ENCODE peak calls at places on chromosomes 6 and 20, in four cellular contexts. M is GM12878, O is HepG2, P is K562. E is an unnamed sample.

GRCh38 chr6:25511386-25511785 is 140.6 kb upstream of the SCGN start:
- DNase-seq in P (no peak), M (no peak), O (no peak), E (no peak)

GRCh38 chr6:3410385-3411360 is 46.2 kb downstream of the SLC22A23 start:
- DNase-seq in M (no peak), P (peak; percentile 91), O (peak; percentile 95), E (peak; percentile 79)

GRCh38 chr20:42565106-42565990 is 624.4 kb downstream of the PTPRT start:
- DNase-seq in P (no peak), O (no peak), M (no peak), E (no peak)

GRCh38 chr6:15137086-15137485 is 108.8 kb upstream of the JARID2 start:
- DNase-seq in O (no peak), P (no peak), M (no peak), E (no peak)

GRCh38 chr6:26312096-26312463 is 52.9 kb upstream of the BTN3A2 start:
- DNase-seq in M (no peak), P (peak; percentile 45), O (no peak), E (no peak)

GRCh38 chr20:46695888-46696287 is 6.6 kb upstream of the TP53RK start:
- DNase-seq in P (no peak), M (no peak), O (no peak), E (no peak)

GRCh38 chr6:68724054-68724453 is 89.0 kb downstream of the ADGRB3 start:
- DNase-seq in P (peak; percentile 37), M (no peak), O (no peak), E (no peak)

GRCh38 chr20:32535316-32535952 is 49.7 kb downstream of the NOL4L start:
- DNase-seq in M (no peak), P (no peak), O (no peak), E (no peak)

GRCh38 chr6:155327326-155328073 is 13.2 kb upstream of the TFB1M start:
- DNase-seq in M (no peak), O (peak; percentile 86), P (peak; percentile 75), E (peak; percentile 47)

GRCh38 chr6:16800942-16801341 is 39.7 kb upstream of the ATXN1 start:
- DNase-seq in M (no peak), O (no peak), P (no peak), E (no peak)

GRCh38 chr6:142047934-142048592 is 84.7 kb upstream of the GJE1 start:
- DNase-seq in M (no peak), O (no peak), P (no peak), E (no peak)

GRCh38 chr20:4243071-4243470 is 227.7 kb upstream of the RNF24 start:
- DNase-seq in P (peak; percentile 49), O (no peak), M (no peak), E (no peak)

GRCh38 chr6:2149370-2150006 is 95.9 kb downstream of the GMDS start:
- DNase-seq in O (no peak), P (no peak), M (no peak), E (no peak)

GRCh38 chr6:109453156-109453555 is 2.4 kb downstream of the MICAL1 start:
- DNase-seq in O (no peak), P (no peak), M (no peak), E (no peak)
- TF ChIP-seq FOXK2 in O (no peak), P (no peak), M (no peak), E (no peak)

DNA sequence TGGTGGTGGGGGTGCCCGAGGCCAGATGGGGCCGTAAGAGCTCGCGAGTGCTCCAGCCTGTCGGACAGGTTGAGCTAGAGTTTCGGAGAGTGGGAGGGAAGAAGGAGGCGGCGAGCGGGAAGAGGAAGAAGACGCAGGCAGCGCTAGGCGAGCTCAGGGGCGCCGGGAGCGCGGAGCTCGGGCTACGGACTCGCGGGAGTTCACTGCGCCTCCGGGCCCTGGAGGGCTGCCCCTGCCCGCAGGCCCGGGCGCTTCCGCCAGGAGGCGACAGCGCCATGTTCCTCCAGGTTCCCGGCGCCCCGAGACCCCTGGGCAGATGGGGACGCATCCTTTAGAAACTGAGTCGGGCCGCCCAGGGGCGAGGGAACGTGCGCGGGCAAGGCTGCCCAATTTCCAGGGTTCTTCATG is 984 bp downstream of the TFAP2C start:
- DNase-seq in M (no peak), P (peak; percentile 7), O (no peak), E (peak; percentile 87)
- TF ChIP-seq FOXK2 in M (no peak), P (no peak), O (no peak), E (no peak)

DNA sequence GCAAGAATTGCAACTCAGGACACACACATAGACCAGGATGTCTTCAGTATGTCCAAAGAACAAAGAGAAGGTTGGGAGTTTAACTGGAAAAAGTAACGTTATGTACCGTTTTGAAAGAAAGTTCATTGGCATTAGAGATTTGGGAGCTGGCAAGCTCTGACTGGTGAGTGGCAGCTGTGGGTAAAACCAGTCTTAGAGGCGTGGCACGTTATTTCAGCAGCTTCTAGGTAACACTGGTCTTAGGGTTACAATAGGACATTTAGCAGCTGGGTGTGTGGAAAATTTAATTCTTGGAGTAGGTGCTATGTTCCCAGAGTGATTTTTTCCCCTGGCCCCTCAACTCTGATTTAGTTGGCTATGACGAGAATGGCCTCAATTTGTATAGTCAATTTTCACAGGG is 19.2 kb downstream of the SNRPB start:
- DNase-seq in O (no peak), P (no peak), M (no peak), E (no peak)
- TF ChIP-seq FOXK2 in O (no peak), P (no peak), M (no peak), E (no peak)

DNA sequence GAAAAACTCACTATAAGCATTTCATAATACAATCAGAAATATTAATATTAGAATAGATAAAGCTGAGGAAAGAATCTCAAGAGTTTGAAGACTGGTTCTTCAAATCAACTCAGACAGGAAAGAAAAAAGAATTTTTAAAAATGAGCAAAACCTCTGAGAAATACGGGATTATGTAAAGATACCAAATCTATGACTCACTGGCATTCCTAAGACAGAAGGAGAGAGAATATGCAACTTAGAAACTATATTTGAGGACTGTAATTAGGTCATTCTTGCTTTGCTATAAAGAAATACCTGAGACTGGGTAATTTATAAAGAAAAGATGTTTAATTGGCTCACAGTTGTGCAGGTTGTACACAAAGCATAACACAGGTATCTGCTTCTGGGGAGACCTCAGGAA is 665.1 kb downstream of the RNF144B start:
- DNase-seq in O (no peak), M (no peak), P (no peak), E (no peak)
- TF ChIP-seq FOXK2 in O (no peak), M (no peak), P (no peak), E (no peak)

DNA sequence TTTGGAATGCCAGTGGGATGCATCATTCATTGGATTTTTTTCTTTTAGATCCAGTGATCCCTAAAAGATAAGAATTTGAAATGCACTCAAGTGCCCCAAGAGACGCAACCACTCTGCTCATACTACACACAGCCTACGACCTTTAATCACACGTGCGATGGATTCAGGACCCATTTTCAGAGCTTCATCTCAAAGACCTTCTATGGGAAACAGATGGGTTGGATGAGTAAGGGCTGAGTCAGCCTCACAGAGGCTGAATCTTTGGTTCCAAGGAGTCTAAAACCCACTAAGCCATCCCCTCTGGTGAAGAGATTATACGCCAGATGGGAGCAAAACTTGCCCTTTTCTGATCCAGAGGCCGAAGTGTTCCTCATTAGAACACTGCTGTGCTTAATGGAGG is 265.6 kb upstream of the EXOC2 start:
- DNase-seq in P (no peak), O (no peak), M (no peak), E (no peak)
- TF ChIP-seq FOXK2 in P (no peak), O (no peak), M (no peak), E (no peak)

DNA sequence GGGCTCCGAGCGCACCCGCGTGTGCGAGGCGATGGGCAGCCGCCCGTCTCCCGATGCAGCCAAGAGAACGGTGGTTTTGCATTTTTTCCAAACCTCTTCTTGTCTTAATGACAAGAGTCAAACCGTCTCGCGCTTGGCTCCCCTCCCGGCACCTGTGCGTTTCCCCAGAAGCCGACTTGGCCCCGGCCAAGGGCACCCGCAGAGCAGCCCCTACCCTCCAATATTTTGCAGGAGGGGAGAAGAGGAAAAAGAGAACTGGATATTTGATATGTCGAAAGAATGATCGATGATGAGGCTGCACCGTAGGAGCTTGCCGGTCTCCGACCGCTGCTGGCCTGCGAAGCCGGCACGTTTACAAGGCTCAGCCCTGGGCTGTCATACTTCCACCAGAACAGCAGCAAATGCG is 296.6 kb downstream of the TFAP2C start:
- DNase-seq in M (no peak), P (no peak), O (no peak), E (peak; percentile 52)
- TF ChIP-seq FOXK2 in M (no peak), P (no peak), O (no peak), E (no peak)

DNA sequence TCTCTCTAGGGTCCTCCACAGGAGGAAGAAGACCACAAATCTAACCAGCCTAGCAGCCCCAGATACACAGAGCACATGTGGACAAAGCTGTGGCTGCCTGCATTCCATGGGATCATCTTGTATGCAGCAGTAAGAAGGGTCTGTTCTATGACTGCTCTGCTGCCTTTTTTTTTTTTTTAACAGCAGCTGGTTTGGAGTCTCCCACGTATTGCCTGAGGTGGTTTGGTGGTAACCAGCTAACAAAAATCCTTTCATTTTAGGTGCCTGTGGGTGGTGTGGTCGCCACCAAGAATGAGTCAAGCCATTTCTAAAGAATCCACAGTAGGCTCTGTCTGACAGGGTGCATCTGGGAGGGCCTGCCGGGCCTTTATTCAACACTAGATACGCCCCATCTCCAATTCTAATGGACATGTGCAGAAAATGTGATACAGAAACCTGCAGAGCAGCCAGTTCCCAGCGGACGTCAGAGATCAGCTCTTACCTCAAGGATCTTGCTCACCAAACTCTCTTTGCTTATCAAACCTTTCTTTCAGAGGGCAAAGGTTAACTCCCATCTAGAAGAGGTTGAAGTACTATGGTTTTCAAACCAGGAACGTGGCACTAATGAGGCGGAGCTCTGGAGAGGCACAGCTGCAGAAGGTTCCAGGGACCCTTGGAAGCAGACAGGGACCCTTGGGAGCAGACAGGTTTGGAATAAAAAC is 32.0 kb downstream of the GNAS-AS1 start:
- DNase-seq in O (no peak), P (no peak), M (peak; percentile 3), E (no peak)
- TF ChIP-seq FOXK2 in O (no peak), P (no peak), M (no peak), E (no peak)

GRCh38 chr6:144993870-144994269 is 708.7 kb downstream of the UTRN start:
- DNase-seq in P (no peak), M (no peak), O (no peak), E (no peak)
- TF ChIP-seq FOXK2 in P (no peak), M (no peak), O (no peak), E (no peak)

GRCh38 chr20:536426-537012 is 7.1 kb downstream of the CSNK2A1 start:
- DNase-seq in P (peak; percentile 47), M (no peak), O (no peak), E (no peak)

GRCh38 chr20:528923-529594 is 14.5 kb downstream of the CSNK2A1 start:
- DNase-seq in M (no peak), O (no peak), P (no peak), E (no peak)

GRCh38 chr20:531608-532007 is 12.0 kb downstream of the CSNK2A1 start:
- DNase-seq in P (no peak), M (no peak), O (peak; percentile 50), E (no peak)

GRCh38 chr20:535958-536357 is 7.6 kb downstream of the CSNK2A1 start:
- DNase-seq in M (no peak), O (no peak), P (no peak), E (no peak)

DNA sequence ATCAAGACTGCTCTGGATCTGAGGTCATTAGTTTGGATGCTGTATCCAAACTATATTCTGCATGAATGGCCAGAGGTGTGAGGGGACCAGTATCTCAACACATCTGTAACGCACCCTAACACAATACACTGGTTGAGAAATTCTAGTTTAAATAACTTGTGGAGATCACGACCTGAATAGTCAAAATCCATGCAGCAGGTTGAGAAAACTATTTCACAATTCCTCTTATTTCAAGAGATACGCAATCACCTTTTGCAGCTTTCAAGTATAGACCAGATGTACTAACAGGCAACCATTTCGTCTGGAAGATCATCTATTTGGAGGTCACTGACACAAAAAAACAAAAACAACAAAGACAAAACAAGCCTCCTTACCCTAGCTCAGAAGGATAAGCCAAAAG is 11.1 kb downstream of the CSNK2A1 start:
- DNase-seq in M (no peak), O (no peak), P (no peak), E (no peak)
- TF ChIP-seq FOXK2 in M (no peak), O (no peak), P (no peak), E (no peak)